ENCODE peak calls at places on chromosomes 5 and 9, in seven cellular contexts. H, W, K, N, D, B and J are unnamed samples.

GRCh38 chr5:175718401-175719108 is 60.7 kb downstream of the HRH2 start:
- DNase-seq in H (peak; percentile 52), W (no peak), K (no peak), N (peak; percentile 16), D (no peak), B (no peak), J (peak; percentile 80)

GRCh38 chr5:675876-676698 is 17.1 kb downstream of the TPPP start:
- DNase-seq in H (no peak), W (no peak), K (no peak), N (no peak), D (no peak), B (no peak), J (peak; percentile 46)

GRCh38 chr9:131197160-131197911 is 72.0 kb downstream of the NUP214 start:
- DNase-seq in H (peak; percentile 70), W (no peak), K (no peak), N (no peak), D (no peak), B (no peak), J (no peak)

GRCh38 chr9:6781476-6781875 is 23.7 kb downstream of the KDM4C start:
- DNase-seq in H (no peak), W (no peak), K (peak; percentile 93), N (no peak), D (no peak), B (no peak), J (no peak)

GRCh38 chr9:113187935-113188595 is 33.0 kb downstream of the FKBP15 start:
- DNase-seq in H (no peak), W (no peak), K (peak; percentile 4), N (peak; percentile 6), D (no peak), B (no peak), J (no peak)

GRCh38 chr5:57494104-57495098 is 11.8 kb upstream of the ACTBL2 start:
- DNase-seq in H (peak; percentile 54), W (no peak), K (peak; percentile 13), N (peak; percentile 90), D (peak; percentile 45), B (no peak), J (no peak)

GRCh38 chr5:109744261-109744660 is 54.5 kb downstream of the MAN2A1 start:
- DNase-seq in H (no peak), W (no peak), K (no peak), N (no peak), D (no peak), B (no peak), J (no peak)

GRCh38 chr5:1335540-1336095 is 9.3 kb downstream of the CLPTM1L start:
- DNase-seq in H (no peak), W (no peak), K (no peak), N (no peak), D (no peak), B (no peak), J (no peak)

GRCh38 chr5:143887302-143887638 is 75.3 kb downstream of the HMHB1 start:
- DNase-seq in H (no peak), W (no peak), K (no peak), N (no peak), D (no peak), B (peak; percentile 63), J (no peak)

GRCh38 chr5:7467179-7467578 is 71.2 kb downstream of the ADCY2 start:
- DNase-seq in H (no peak), W (no peak), K (no peak), N (no peak), D (no peak), B (no peak), J (no peak)

GRCh38 chr5:96614110-96614691 is 48.0 kb upstream of the CAST start:
- DNase-seq in H (peak; percentile 17), W (peak; percentile 38), K (peak; percentile 68), N (peak; percentile 79), D (peak; percentile 25), B (peak; percentile 64), J (peak; percentile 86)

GRCh38 chr9:133371261-133371711 is 4.6 kb downstream of the SURF4 start:
- DNase-seq in H (no peak), W (no peak), K (no peak), N (no peak), D (no peak), B (no peak), J (no peak)

GRCh38 chr5:71880531-71880930 is 161.5 kb downstream of the CARTPT start:
- DNase-seq in H (no peak), W (no peak), K (no peak), N (no peak), D (no peak), B (no peak), J (no peak)

GRCh38 chr9:21661626-21662025 is 140.8 kb upstream of the MTAP start:
- DNase-seq in H (no peak), W (no peak), K (no peak), N (no peak), D (no peak), B (no peak), J (no peak)

GRCh38 chr5:179212870-179213269 is 132.4 kb downstream of the ADAMTS2 start:
- DNase-seq in H (no peak), W (no peak), K (no peak), N (no peak), D (no peak), B (peak; percentile 67), J (no peak)

GRCh38 chr9:131521203-131521602 is 9.9 kb downstream of the UCK1 start:
- DNase-seq in H (no peak), W (no peak), K (no peak), N (no peak), D (no peak), B (no peak), J (no peak)

GRCh38 chr9:6414291-6414690 is 1.3 kb downstream of the UHRF2 start:
- DNase-seq in H (no peak), W (no peak), K (no peak), N (no peak), D (no peak), B (no peak), J (peak; percentile 43)

DNA sequence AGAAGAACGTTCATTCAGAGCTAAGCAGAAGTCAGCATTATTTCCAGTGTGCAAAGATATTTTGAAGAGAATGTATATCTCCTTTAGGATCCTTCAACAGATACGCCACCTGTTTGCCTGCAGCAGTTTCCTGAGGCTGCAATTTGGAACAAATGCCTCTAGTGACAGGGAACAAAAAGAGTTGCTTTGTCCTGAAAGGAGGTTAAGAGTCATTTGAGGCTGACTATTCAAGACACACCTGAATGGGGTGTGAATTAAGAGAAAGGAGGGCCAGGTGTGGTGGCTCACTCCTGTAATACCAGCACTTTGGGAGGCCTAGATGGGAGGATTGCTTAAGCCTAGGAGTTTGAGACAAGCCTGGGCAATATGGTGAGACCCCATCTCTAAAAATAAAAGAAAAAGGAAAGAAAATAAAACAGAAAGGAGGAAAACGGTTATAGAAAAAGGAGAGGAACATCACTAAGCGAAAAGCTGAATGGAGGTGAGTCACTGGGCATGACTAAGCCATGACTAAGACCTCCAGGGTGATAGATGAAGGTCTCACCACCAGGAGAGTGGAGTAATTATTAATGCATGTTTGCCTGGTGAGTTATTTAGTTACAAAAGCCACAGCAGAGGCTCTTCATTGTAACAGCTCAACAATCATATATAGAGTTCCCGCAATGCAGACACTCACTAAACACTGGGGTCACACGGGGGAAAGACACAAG is 255.2 kb upstream of the TNC start:
- DNase-seq in H (no peak), W (no peak), K (peak; percentile 35), N (peak; percentile 96), D (peak; percentile 16), B (no peak), J (no peak)
- TF ChIP-seq JUND in H (no peak), W (no peak), K (no peak), N (peak; percentile 99), D (no peak), B (peak; percentile 100), J (no peak)

GRCh38 chr5:50969207-50970145 is 303.0 kb downstream of the PARP8 start:
- DNase-seq in H (no peak), W (no peak), K (no peak), N (no peak), D (no peak), B (peak; percentile 80), J (no peak)
- TF ChIP-seq JUND in H (no peak), W (no peak), K (no peak), N (no peak), D (no peak), B (no peak), J (no peak)

GRCh38 chr5:61304611-61305369 is 27.3 kb upstream of the ZSWIM6 start:
- DNase-seq in H (peak; percentile 10), W (no peak), K (peak; percentile 54), N (peak; percentile 55), D (no peak), B (no peak), J (no peak)
- TF ChIP-seq JUND in H (no peak), W (no peak), K (no peak), N (no peak), D (no peak), B (no peak), J (no peak)

GRCh38 chr5:130155395-130155794 is 251.1 kb downstream of the CHSY3 start:
- DNase-seq in H (no peak), W (no peak), K (no peak), N (no peak), D (no peak), B (no peak), J (no peak)
- TF ChIP-seq JUND in H (no peak), W (no peak), K (no peak), N (no peak), D (no peak), B (no peak), J (no peak)

DNA sequence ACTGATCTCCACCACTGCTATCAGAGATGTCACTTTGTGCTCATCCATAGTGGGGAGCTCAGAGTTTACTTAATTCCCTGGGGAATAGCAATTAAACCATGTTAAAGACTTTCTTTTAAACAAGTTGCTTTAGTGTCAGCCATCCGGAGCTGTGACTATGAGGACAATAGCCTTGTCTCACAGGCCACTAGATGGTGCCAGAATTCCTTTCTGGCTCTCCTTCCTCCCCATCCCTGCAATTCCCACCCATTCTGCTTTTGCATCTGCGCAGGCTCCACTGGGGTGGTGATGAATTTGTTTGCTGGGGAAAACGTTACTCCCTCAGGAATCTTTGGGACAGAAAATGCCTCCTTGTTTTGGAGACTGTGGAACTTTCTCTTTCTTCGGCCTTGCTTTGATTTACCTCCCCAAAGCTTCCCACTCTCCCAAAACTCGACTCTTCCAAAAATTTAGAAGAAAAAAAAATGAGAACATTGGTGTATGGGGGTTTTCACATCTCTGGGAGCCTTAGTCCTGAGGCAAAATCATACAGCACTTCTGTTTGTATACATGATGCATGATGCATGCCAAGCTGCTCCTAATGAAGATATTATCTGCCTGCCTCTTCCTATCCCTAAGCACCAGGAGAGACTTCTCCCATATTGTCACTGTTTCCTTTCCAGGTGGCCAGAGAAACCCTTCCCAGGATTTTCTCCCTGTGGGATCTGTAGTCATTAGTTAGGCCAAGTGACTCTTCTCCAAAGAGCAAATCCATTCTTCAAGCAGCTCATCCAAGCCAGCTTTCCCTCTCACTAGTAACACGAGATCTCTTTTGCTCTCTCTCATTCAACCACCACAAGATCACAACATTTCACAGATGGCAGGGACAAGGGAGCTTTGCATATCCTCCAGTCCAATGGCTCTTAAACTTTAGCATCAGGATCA is 466.1 kb downstream of the TLR4 start:
- DNase-seq in H (peak; percentile 5), W (peak; percentile 60), K (peak; percentile 7), N (no peak), D (no peak), B (peak; percentile 57), J (peak; percentile 17)
- TF ChIP-seq JUND in H (no peak), W (no peak), K (no peak), N (no peak), D (no peak), B (no peak), J (no peak)